ENCODE peak calls at places on chromosomes 11 and 22, in eight cellular contexts. D is NCI-H748 treated with DMSO at 0.1 percent for 48 hours; X is cardiac muscle cell; B is stimulated activated CD8-positive, alpha-beta memory T cell treated with anti-CD3 and anti-CD28 coated beads, Interleukin-15, amount 100 ng/mL, for 1 hour; M is T-cell; L is heart right ventricle; Q is mucosa of descending colon; Y is adrenal gland. J is an unnamed sample.

GRCh38 chr11:122743949-122744876 is 88.7 kb downstream of the UBASH3B start:
- DNase-seq in B (peak; percentile 63), Y (no peak), D (no peak), M (peak; percentile 70), X (no peak), Q (peak; percentile 62), L (no peak), J (no peak)

GRCh38 chr11:130383363-130384168 is 44.8 kb downstream of the ADAMTS8 start:
- DNase-seq in Q (peak; percentile 13), X (peak; percentile 41), D (no peak), L (no peak), B (no peak), Y (no peak), M (no peak), J (no peak)

GRCh38 chr11:47330002-47330911 is 22.2 kb downstream of the MYBPC3 start:
- DNase-seq in D (no peak), X (no peak), Y (no peak), Q (no peak), L (peak; percentile 55), M (no peak), B (no peak), J (no peak)

GRCh38 chr11:60530454-60530853 is 15.3 kb downstream of the MS4A13 start:
- DNase-seq in M (no peak), D (no peak), B (no peak), L (no peak), Y (no peak), X (no peak), Q (no peak), J (no peak)

GRCh38 chr22:20441631-20442484 is 4.2 kb upstream of the SCARF2 start:
- DNase-seq in Y (no peak), Q (no peak), L (no peak), B (no peak), D (no peak), X (peak; percentile 42), M (no peak), J (no peak)

GRCh38 chr11:38683484-38683883 is 2085.4 kb upstream of the RAG2 start:
- DNase-seq in Q (no peak), B (no peak), Y (no peak), X (no peak), D (no peak), L (no peak), M (no peak), J (no peak)

GRCh38 chr22:24588370-24588755 is 4.5 kb downstream of the LRRC75B start:
- DNase-seq in M (no peak), Q (no peak), Y (no peak), L (no peak), X (no peak), D (no peak), B (no peak), J (no peak)

GRCh38 chr22:49011379-49011768 is 816.3 kb downstream of the BRD1 start:
- DNase-seq in D (no peak), B (no peak), Q (no peak), X (no peak), Y (no peak), M (no peak), L (no peak), J (no peak)

GRCh38 chr11:126011220-126011619 is 51.4 kb downstream of the CDON start:
- DNase-seq in Q (no peak), X (peak; percentile 39), L (no peak), M (no peak), Y (no peak), B (no peak), D (no peak), J (no peak)

GRCh38 chr11:68128682-68129327 is 7.6 kb upstream of the CHKA start:
- DNase-seq in X (peak; percentile 79), D (no peak), L (peak; percentile 61), Q (peak; percentile 63), Y (peak; percentile 91), M (no peak), B (no peak), J (no peak)

GRCh38 chr22:45318558-45319318 is 9.0 kb downstream of the FAM118A start:
- DNase-seq in L (no peak), Y (no peak), D (no peak), B (no peak), X (no peak), M (peak; percentile 48), Q (no peak), J (no peak)

GRCh38 chr22:30564766-30565118 is 9.7 kb downstream of the GAL3ST1 start:
- DNase-seq in M (no peak), Q (no peak), L (no peak), D (no peak), X (no peak), Y (no peak), B (no peak), J (no peak)

GRCh38 chr11:109046284-109046992 is 375.6 kb upstream of the C11orf87 start:
- DNase-seq in Y (no peak), M (no peak), D (no peak), Q (no peak), B (no peak), L (no peak), X (no peak), J (no peak)

GRCh38 chr11:2776351-2777061 is 76.7 kb upstream of the KCNQ1OT1 start:
- DNase-seq in Y (peak; percentile 25), M (no peak), Q (no peak), D (no peak), L (peak; percentile 2), B (no peak), X (no peak), J (no peak)

GRCh38 chr11:86551286-86551685 is 121.1 kb downstream of the ME3 start:
- DNase-seq in Y (no peak), Q (peak; percentile 48), D (no peak), M (no peak), L (peak; percentile 40), X (no peak), B (no peak), J (no peak)

GRCh38 chr11:128029219-128029722 is 558.1 kb downstream of the ETS1 start:
- DNase-seq in X (no peak), L (no peak), Q (no peak), Y (no peak), M (no peak), B (no peak), D (no peak), J (no peak)

GRCh38 chr11:120698918-120699317 is 187.4 kb downstream of the GRIK4 start:
- DNase-seq in M (no peak), L (no peak), D (no peak), X (no peak), B (no peak), Q (no peak), Y (no peak), J (no peak)

GRCh38 chr11:117188620-117189081 is 10.1 kb downstream of the SIDT2 start:
- DNase-seq in B (no peak), M (no peak), X (no peak), D (no peak), Q (no peak), Y (no peak), L (no peak), J (no peak)

J was measured in NCI-H345.